ENCODE peak calls at places on chromosomes 3 and 15, in five cellular contexts. G, Z, X, O and E are unnamed samples.

GRCh38 chr15:81235276-81235675 is 38.6 kb downstream of the IL16 start:
- DNase-seq in G (no peak), O (no peak), X (no peak), Z (no peak), E (no peak)

GRCh38 chr3:194481103-194481502 is 5.7 kb downstream of the ATP13A3 start:
- DNase-seq in Z (no peak), G (no peak), X (no peak), O (peak), E (no peak)

GRCh38 chr15:27937873-27938272 is 161.2 kb downstream of the OCA2 start:
- DNase-seq in Z (no peak), X (no peak), G (no peak), O (no peak), E (no peak)

GRCh38 chr3:159635047-159635641 is 353.5 kb upstream of the IL12A start:
- DNase-seq in Z (peak), O (peak), X (no peak), G (no peak), E (no peak)

GRCh38 chr15:94293411-94294402 is 62.3 kb downstream of the MCTP2 start:
- DNase-seq in Z (no peak), X (no peak), O (no peak), G (no peak), E (no peak)

GRCh38 chr15:85542895-85543331 is 162.5 kb downstream of the AKAP13 start:
- DNase-seq in X (no peak), G (peak), O (no peak), Z (no peak), E (no peak)

GRCh38 chr3:16978234-16978920 is 93.6 kb downstream of the PLCL2 start:
- DNase-seq in Z (no peak), O (no peak), G (no peak), X (no peak), E (no peak)

GRCh38 chr15:34161329-34161953 is 48.5 kb downstream of the KATNBL1 start:
- DNase-seq in G (no peak), Z (no peak), O (peak), X (no peak), E (no peak)

GRCh38 chr3:14346191-14346590 is 56.2 kb upstream of the SLC6A6 start:
- DNase-seq in O (peak), X (no peak), G (no peak), Z (no peak), E (no peak)

GRCh38 chr3:35679409-35680080 is 40.2 kb downstream of the ARPP21 start:
- DNase-seq in Z (no peak), G (no peak), X (no peak), O (no peak), E (no peak)

GRCh38 chr15:51053571-51053970 is 41.1 kb downstream of the TNFAIP8L3 start:
- DNase-seq in Z (no peak), G (no peak), O (no peak), X (no peak), E (no peak)

GRCh38 chr3:7657214-7658112 is 796.5 kb downstream of the GRM7 start:
- DNase-seq in G (no peak), O (no peak), Z (no peak), X (no peak), E (no peak)

GRCh38 chr3:127589600-127590281 is 792 bp downstream of the TPRA1 start:
- DNase-seq in G (no peak), O (peak), Z (no peak), X (no peak), E (no peak)

GRCh38 chr3:100775669-100776068 is 66.4 kb downstream of the TFG start:
- DNase-seq in G (no peak), X (no peak), Z (no peak), O (no peak), E (no peak)

GRCh38 chr15:67183443-67184169 is 70.9 kb downstream of the AAGAB start:
- DNase-seq in O (no peak), X (no peak), Z (no peak), G (no peak), E (no peak)

GRCh38 chr3:183285828-183286457 is 32.9 kb downstream of the B3GNT5 start:
- DNase-seq in X (peak), O (peak), G (peak), Z (peak), E (no peak)

GRCh38 chr3:174403831-174404230 is 455.3 kb upstream of the NAALADL2 start:
- DNase-seq in X (no peak), G (no peak), Z (no peak), O (no peak), E (no peak)

GRCh38 chr3:38696034-38696433 is 46.5 kb upstream of the SCN5A start:
- DNase-seq in X (no peak), O (no peak), Z (no peak), G (no peak), E (no peak)

GRCh38 chr3:53156368-53156834 is 4.6 kb upstream of the PRKCD start:
- DNase-seq in G (no peak), Z (no peak), X (no peak), O (peak), E (no peak)

GRCh38 chr3:185726254-185726967 is 98.4 kb downstream of the IGF2BP2 start:
- DNase-seq in G (peak), X (no peak), Z (no peak), O (no peak), E (no peak)

GRCh38 chr15:64004059-64004458 is 42.2 kb downstream of the DAPK2 start:
- DNase-seq in O (peak), G (no peak), Z (no peak), X (no peak), E (no peak)

GRCh38 chr3:137460944-137461343 is 303.2 kb upstream of the SOX14 start:
- DNase-seq in G (no peak), Z (no peak), O (no peak), X (no peak), E (no peak)

GRCh38 chr3:10549617-10550228 is 44.3 kb upstream of the ATP2B2 start:
- DNase-seq in X (no peak), G (no peak), Z (no peak), O (no peak), E (no peak)

GRCh38 chr3:121481116-121481895 is 64.5 kb downstream of the POLQ start:
- DNase-seq in G (no peak), X (no peak), O (no peak), Z (no peak), E (no peak)

GRCh38 chr15:77031376-77032050 is 36.6 kb downstream of the PSTPIP1 start:
- DNase-seq in G (no peak), Z (no peak), O (no peak), X (no peak), E (no peak)

GRCh38 chr15:45377630-45378148 is 655 bp downstream of the GATM start:
- DNase-seq in X (peak), O (peak), G (peak), Z (no peak), E (no peak)

GRCh38 chr3:51721062-51721745 is 14.3 kb downstream of the GRM2 start:
- DNase-seq in Z (no peak), G (no peak), O (no peak), X (no peak), E (no peak)

GRCh38 chr15:35209838-35210237 is 124.7 kb upstream of the NANOGP8 start:
- DNase-seq in G (no peak), O (peak), X (no peak), Z (peak), E (no peak)

GRCh38 chr3:157087398-157088132 is 72.4 kb downstream of the CCNL1 start:
- DNase-seq in Z (no peak), G (no peak), O (no peak), X (no peak), E (no peak)

GRCh38 chr3:120855665-120856437 is 52.2 kb upstream of the STXBP5L start:
- DNase-seq in G (no peak), X (no peak), O (peak), Z (no peak), E (no peak)

GRCh38 chr3:71444028-71444860 is 139.3 kb downstream of the FOXP1 start:
- DNase-seq in X (no peak), O (no peak), G (peak), Z (no peak), E (no peak)

GRCh38 chr3:133540896-133541674 is 32.4 kb upstream of the CDV3 start:
- DNase-seq in X (no peak), O (peak), Z (peak), G (peak), E (no peak)

GRCh38 chr15:93152264-93152884 is 63.4 kb upstream of the RGMA start:
- DNase-seq in X (no peak), Z (no peak), G (no peak), O (no peak), E (no peak)

GRCh38 chr15:69903476-69904295 is 194.0 kb downstream of the TLE3 start:
- DNase-seq in O (no peak), X (no peak), G (no peak), Z (no peak), E (no peak)

GRCh38 chr15:29613951-29614382 is 208.3 kb downstream of the TJP1 start:
- DNase-seq in Z (no peak), X (no peak), G (no peak), O (no peak), E (no peak)

GRCh38 chr15:62644874-62645755 is 397.4 kb upstream of the TPM1 start:
- DNase-seq in X (no peak), G (no peak), Z (no peak), O (no peak), E (no peak)

DNA sequence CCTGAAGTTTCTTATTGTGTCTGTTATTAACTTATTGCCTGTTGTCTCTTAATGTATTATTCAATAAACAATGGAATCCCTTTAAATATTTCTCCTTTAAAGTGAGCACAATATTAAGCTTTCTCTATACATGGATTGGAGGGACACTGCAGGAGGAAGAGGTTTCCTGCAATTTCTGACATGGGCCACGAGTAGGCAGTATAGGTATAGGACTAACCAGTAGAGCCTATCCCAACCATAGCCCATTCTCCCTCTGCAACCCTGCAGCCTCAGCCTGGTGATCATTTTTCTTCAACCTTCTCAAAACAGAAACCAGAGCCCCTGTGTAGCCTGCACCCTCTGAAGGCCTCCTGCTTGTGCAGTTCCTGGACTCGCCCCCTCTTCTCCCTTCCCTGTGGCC is 124.8 kb downstream of the NEK10 start:
- DNase-seq in Z (no peak), G (no peak), O (no peak), X (no peak), E (no peak)
- TF ChIP-seq CTCF in Z (no peak), G (no peak), O (no peak), X (no peak), E (no peak)

DNA sequence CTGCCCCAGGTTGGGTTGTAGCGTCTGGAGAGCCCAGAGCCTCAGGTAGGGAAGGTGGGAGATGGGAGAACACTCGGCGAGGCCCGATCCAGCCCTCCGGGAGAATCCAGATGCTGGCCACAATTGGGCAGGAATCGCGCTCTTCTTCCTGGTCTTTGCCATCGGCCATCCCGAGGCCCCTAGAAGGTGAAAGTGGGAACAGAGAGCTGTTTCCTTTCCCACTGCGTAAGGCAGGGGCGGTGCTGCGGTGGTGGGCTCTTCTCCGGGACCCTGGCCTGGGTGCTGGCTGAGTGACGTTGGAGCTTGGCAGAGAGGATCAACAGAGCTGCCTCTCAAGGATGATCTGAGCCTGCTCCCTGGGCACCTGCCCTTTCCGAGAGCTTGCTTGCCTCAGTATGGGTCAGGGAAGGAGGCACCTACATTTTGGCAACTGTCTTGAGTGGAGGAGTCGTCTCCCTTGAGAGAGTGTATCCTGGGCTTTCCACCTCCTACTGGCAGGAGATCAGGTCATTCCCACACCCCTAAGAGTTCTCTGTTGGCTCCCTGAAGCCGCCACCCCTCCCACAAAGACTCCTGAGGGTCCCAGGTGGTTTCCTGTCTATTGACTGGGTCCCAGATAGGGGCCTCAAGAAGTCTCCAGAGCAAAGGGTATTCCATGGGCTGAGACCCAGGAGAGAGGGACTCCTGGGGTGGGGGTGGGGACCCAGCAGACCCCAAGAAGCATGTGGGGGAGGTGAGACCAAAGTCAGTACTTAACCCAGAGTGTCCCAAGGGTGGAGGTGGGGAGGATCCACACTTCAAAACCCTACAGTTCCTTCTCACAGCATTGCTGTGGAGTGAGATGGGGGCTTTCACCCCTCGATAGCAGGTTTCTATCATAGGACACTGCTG is 1.6 kb downstream of the C15orf39 start:
- DNase-seq in X (no peak), Z (no peak), O (no peak), G (no peak), E (no peak)
- TF ChIP-seq CTCF in X (no peak), Z (peak), O (no peak), G (no peak), E (no peak)

GRCh38 chr3:142724682-142725351 is 983 bp downstream of the TRPC1 start:
- DNase-seq in O (peak), X (peak), G (no peak), Z (peak), E (no peak)
- TF ChIP-seq CTCF in O (peak), X (no peak), G (no peak), Z (peak), E (no peak)

GRCh38 chr3:151839313-151839631 is 25.4 kb downstream of the AADAC start:
- DNase-seq in G (no peak), O (no peak), Z (no peak), X (no peak), E (no peak)
- TF ChIP-seq CTCF in G (no peak), O (no peak), Z (no peak), X (no peak), E (no peak)

DNA sequence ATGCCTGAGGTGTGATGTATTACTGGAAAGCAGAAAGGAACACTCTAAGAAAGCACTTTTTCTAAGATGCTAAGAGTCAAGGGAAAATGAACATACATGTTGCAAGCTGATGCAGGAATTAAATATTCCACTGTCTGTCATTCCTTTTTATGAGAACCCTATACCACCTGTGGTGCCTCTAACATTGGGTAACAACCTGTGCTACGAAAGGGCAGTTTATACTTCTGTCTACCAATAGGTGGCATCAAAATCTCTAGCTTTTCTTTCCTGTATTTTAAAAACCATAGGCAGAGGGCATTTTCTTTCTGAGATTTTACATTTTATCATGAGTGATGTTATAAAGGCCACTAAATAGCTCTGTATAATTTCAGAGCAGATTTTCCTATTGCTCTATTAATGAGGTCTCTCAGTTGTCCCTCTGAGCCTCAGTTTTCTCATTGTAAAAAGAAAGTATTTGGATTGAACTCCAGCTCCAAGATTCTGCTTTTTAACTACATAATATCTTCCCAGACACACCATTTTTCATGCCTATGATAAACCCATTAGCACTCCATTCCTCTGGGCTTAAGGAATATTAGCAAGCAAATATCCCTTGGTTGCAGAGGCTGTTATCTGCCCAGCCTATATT is 3.5 kb upstream of the CPNE4 start:
- DNase-seq in X (no peak), G (peak), Z (no peak), O (peak), E (no peak)
- TF ChIP-seq CTCF in X (no peak), G (peak), Z (peak), O (peak), E (peak)